ENCODE peak calls at places on chromosomes 16 and 17, in five cellular contexts. K is heart right ventricle; N is CD4-positive, alpha-beta T cell; P is stomach; I is HCT116. Q is an unnamed sample.

GRCh38 chr17:65556910-65557348 is 4.5 kb downstream of the AXIN2 start:
- DNase-seq in I (no peak), K (no peak), N (no peak), P (no peak), Q (no peak)

GRCh38 chr17:75561927-75562603 is 25.5 kb upstream of the MYO15B start:
- DNase-seq in K (no peak), P (peak; percentile 46), N (no peak), I (no peak), Q (peak; percentile 95)

GRCh38 chr16:3645108-3645503 is 9.4 kb upstream of the DNASE1 start:
- DNase-seq in N (no peak), K (no peak), P (no peak), I (no peak), Q (no peak)

GRCh38 chr17:5762191-5762590 is 177.9 kb upstream of the NLRP1 start:
- DNase-seq in K (no peak), P (no peak), I (no peak), N (no peak), Q (no peak)

GRCh38 chr16:14501331-14502255 is 128.5 kb downstream of the PARN start:
- DNase-seq in N (no peak), P (peak; percentile 89), I (peak; percentile 67), K (peak; percentile 83), Q (peak; percentile 84)

GRCh38 chr17:78397681-78398101 is 19.2 kb downstream of the PGS1 start:
- DNase-seq in N (no peak), P (no peak), K (peak; percentile 55), I (no peak), Q (no peak)

GRCh38 chr16:56242740-56243139 is 51.5 kb downstream of the GNAO1 start:
- DNase-seq in P (no peak), I (no peak), N (no peak), K (no peak), Q (no peak)

GRCh38 chr17:74163271-74163821 is 40.1 kb upstream of the RPL38 start:
- DNase-seq in P (no peak), N (no peak), K (no peak), I (no peak), Q (no peak)

GRCh38 chr17:78661092-78661770 is 84.0 kb upstream of the DNAH17 start:
- DNase-seq in P (no peak), I (no peak), N (no peak), K (no peak), Q (no peak)

DNA sequence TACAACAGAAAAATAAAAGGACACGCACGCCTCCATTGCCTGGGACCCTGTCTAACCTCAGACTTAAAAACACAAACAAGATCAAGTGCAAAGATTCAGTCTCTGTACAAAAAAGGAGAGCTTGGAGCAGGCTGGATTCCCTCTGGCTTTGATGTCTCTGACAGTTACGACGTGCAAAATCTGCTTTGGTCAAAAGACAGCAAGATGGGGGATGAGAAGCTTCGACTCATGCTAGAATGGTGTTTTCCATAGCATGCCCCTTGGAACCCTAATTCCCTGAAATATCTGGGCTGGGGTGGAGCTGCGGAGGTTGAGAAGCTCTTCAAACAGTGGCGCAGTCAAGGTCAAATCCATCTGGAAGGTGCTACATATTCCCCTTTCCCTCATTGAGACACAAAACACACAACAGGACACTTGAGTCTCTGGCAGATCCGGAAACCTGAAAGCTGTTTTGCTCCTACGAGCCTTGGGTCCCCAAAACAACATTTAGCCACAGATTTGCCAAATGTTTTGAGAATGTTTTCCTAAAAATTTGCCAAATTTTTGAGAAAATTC is 9.1 kb downstream of the MYH11 start:
- DNase-seq in N (no peak), P (no peak), K (no peak), I (no peak), Q (no peak)
- TF ChIP-seq CTCF in N (no peak), P (no peak), K (no peak), I (no peak), Q (no peak)

GRCh38 chr16:35141303-35141702 is 1681.9 kb downstream of the TP53TG3F start:
- DNase-seq in I (no peak), N (no peak), P (no peak), K (no peak), Q (no peak)

GRCh38 chr16:35144212-35144932 is 1685.0 kb downstream of the TP53TG3F start:
- DNase-seq in P (no peak), K (no peak), N (no peak), I (no peak), Q (no peak)

GRCh38 chr16:35142147-35142808 is 1682.9 kb downstream of the TP53TG3F start:
- DNase-seq in P (no peak), I (no peak), K (no peak), N (no peak), Q (no peak)

GRCh38 chr16:35140293-35140986 is 1681.0 kb downstream of the TP53TG3F start:
- DNase-seq in K (no peak), I (no peak), P (no peak), N (no peak), Q (no peak)

DNA sequence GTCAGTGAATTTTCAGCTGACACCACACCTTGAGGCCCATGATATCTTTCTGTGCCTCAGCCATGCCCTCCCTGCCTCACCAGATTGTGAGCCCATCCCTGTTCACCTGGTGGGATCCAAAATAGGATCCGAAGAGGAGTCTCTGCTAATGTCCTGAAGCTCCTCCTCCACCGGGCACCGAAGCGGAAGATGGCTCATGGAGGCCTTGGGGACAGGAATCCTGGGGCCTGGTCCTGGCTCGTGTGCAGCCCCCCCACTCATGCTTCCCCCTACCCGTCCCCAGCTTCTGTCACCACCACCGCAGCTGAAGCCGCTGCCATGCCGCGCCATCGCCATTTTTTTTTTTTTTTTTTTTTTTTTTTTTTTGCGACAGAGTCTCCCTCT is 1683.4 kb downstream of the TP53TG3F start:
- DNase-seq in P (no peak), K (no peak), I (no peak), N (no peak), Q (no peak)
- H3K9me3 ChIP-seq in P (no peaks in the 10 kb centered on the region), K (no peaks in the 10 kb centered on the region), I (no peaks in the 10 kb centered on the region), N (peaks cover 12% of the 10 kb centered on the region), Q (no peaks in the 10 kb centered on the region)

DNA sequence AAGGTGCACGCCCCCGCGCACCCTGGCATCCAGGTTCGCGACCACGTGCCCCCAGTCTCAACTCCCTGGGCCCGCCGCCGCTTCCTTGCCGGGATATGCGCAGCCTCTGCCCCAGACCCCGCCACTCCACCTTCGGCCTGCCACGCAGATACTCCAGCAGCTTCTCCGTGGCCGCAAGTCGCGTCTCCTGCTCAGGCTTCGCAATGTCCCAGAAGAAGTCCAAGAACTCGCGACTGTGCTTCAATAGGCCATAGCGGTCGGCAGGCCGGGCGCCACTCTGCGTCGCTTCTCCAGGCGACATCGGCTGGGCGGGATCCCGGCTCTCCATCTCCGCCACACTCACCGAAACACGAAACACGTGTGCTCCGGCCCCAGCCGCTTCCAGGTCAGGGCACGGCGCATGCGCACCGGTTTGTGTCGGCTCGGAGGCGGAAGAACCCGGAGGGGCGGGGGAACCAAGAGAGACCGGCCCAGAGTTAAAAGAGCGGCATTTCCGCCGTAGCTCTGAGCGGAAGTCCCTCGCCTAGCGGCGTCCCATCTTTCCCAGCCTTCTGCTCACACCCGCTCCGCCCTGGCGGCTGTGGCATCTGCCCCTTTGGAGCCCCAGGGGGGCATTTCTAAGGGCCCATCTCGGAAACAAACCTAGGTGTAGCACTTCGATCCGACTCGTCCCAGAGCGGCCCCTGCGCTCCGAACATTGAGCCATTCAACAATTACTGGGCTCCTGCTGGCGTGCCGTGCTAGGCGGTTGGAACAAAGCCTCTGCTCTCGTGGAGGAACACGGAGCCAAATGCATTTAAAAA is at the start of gene MYBBP1A:
- DNase-seq in N (peak; percentile 96), I (peak; percentile 86), P (peak; percentile 98), K (peak; percentile 98), Q (peak; percentile 98)
- TF ChIP-seq CTCF in N (no peak), I (no peak), P (no peak), K (peak; percentile 12), Q (no peak)

GRCh38 chr17:58276423-58276822 is 4.3 kb downstream of the MPO start:
- DNase-seq in K (no peak), I (no peak), N (no peak), P (no peak), Q (no peak)
- H3K9me3 ChIP-seq in K (no peaks in the 10 kb centered on the region), I (no peaks in the 10 kb centered on the region), N (no peaks in the 10 kb centered on the region), P (no peaks in the 10 kb centered on the region), Q (no peaks in the 10 kb centered on the region)

DNA sequence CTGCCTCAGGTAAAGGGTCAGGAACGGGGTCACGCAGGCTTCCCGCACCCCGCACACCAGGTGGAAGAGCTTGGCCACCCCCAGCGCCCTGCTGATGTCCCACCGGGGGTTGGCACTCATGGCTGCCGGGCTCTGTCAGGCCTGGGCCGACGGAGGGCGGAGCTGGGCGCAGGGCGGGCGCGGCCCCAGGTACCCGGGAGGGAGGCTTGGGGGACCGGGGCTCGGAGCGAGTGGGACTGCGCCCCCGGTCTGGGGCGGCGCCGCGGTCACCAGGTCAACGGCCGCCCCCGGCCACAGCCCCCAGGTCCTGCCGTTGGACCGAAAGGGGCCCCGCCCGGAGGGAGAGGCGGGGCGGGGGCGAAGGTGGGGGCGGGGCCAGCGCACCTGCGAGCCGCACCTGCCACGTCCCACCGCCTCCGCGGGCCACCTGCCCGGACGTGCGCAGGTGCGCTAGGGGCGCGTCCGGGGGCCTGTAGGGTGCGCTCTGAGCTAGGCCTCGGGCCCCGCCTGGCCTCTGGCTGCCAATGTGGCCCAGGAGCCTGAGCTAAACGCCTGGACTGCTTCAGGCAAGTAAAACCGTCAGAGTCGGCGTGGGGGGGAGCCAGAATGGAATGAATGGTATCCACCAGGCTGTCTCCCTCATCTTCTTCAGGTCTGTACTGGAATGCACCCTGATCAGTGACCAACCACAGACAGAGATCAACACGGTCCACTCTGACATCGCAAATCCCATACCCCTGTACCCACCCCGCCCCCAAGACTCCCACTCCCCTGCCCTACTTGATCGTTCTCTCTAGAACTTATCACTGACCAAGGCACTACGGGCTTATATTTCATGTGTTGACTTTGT is at the start of gene MFSD6L:
- DNase-seq in K (no peak), N (no peak), P (peak; percentile 87), I (no peak), Q (no peak)
- TF ChIP-seq CTCF in K (no peak), N (no peak), P (peak; percentile 10), I (no peak), Q (no peak)

GRCh38 chr16:31916056-31916488 is 42.5 kb downstream of the ZNF267 start:
- DNase-seq in P (no peak), N (no peak), K (no peak), I (no peak), Q (no peak)
- H3K9me3 ChIP-seq in P (peaks cover 64% of the 10 kb centered on the region), N (peaks cover 100% of the 10 kb centered on the region), K (peaks cover 25% of the 10 kb centered on the region), I (peaks cover 69% of the 10 kb centered on the region), Q (peaks cover 70% of the 10 kb centered on the region)

GRCh38 chr17:3800362-3801042 is 486 bp downstream of the ITGAE start:
- DNase-seq in P (peak; percentile 20), K (no peak), N (no peak), I (no peak), Q (no peak)

GRCh38 chr17:3798273-3799180 is 2.5 kb downstream of the ITGAE start:
- DNase-seq in P (no peak), I (no peak), K (no peak), N (no peak), Q (peak; percentile 57)

GRCh38 chr17:3796822-3797170 is 4.2 kb downstream of the ITGAE start:
- DNase-seq in I (no peak), N (no peak), P (no peak), K (no peak), Q (no peak)

GRCh38 chr17:3801043-3801746 is at the start of gene ITGAE:
- DNase-seq in I (no peak), N (no peak), P (no peak), K (no peak), Q (no peak)

GRCh38 chr17:3799181-3799627 is 1.8 kb downstream of the ITGAE start:
- DNase-seq in I (no peak), N (no peak), K (no peak), P (no peak), Q (no peak)
- TF ChIP-seq CTCF in I (no peak), N (no peak), K (no peak), P (no peak), Q (no peak)

Q was measured in right lobe of liver.